ENCODE peak calls at places on chromosomes 4 and X, in seven cellular contexts. One of them, this sample, is unnamed.

GRCh38 chr4:37594095-37594494 is 92.1 kb downstream of the RELL1 start:
- DNase-seq in AML-193: no peak
- DNase-seq in WERI-Rb-1: no peak
- DNase-seq in activated gamma-delta T cell treated with anti-CD3 and anti-CD28 coated beads, Interleukin-2, amount 50 U/mL, for 16 hours: no peak
- DNase-seq in Right ventricle myocardium superior: no peak
- DNase-seq in NCI-H2081: no peak
- DNase-seq in WTC11: no peak
- DNase-seq in this sample: no peak

GRCh38 chrX:34884693-34885277 is 57.8 kb upstream of the FAM47B start:
- DNase-seq in AML-193: no peak
- DNase-seq in WERI-Rb-1: no peak
- DNase-seq in activated gamma-delta T cell treated with anti-CD3 and anti-CD28 coated beads, Interleukin-2, amount 50 U/mL, for 16 hours: no peak
- DNase-seq in Right ventricle myocardium superior: no peak
- DNase-seq in NCI-H2081: no peak
- DNase-seq in WTC11: no peak
- DNase-seq in this sample: no peak

GRCh38 chr4:98290511-98290910 is 29.3 kb downstream of the RAP1GDS1 start:
- DNase-seq in AML-193: no peak
- DNase-seq in WERI-Rb-1: no peak
- DNase-seq in activated gamma-delta T cell treated with anti-CD3 and anti-CD28 coated beads, Interleukin-2, amount 50 U/mL, for 16 hours: no peak
- DNase-seq in Right ventricle myocardium superior: no peak
- DNase-seq in NCI-H2081: no peak
- DNase-seq in WTC11: no peak
- DNase-seq in this sample: no peak

GRCh38 chr4:73028621-73029020 is 40.9 kb downstream of the COX18 start:
- DNase-seq in AML-193: no peak
- DNase-seq in WERI-Rb-1: no peak
- DNase-seq in activated gamma-delta T cell treated with anti-CD3 and anti-CD28 coated beads, Interleukin-2, amount 50 U/mL, for 16 hours: no peak
- DNase-seq in Right ventricle myocardium superior: no peak
- DNase-seq in NCI-H2081: no peak
- DNase-seq in WTC11: no peak
- DNase-seq in this sample: no peak

GRCh38 chr4:108466936-108467902 is 153.2 kb upstream of the RPL34 start:
- DNase-seq in AML-193: no peak
- DNase-seq in WERI-Rb-1: peak
- DNase-seq in activated gamma-delta T cell treated with anti-CD3 and anti-CD28 coated beads, Interleukin-2, amount 50 U/mL, for 16 hours: no peak
- DNase-seq in Right ventricle myocardium superior: no peak
- DNase-seq in NCI-H2081: no peak
- DNase-seq in WTC11: no peak
- DNase-seq in this sample: no peak

GRCh38 chr4:121034010-121034409 is 38.3 kb downstream of the NDNF start:
- DNase-seq in AML-193: no peak
- DNase-seq in WERI-Rb-1: no peak
- DNase-seq in activated gamma-delta T cell treated with anti-CD3 and anti-CD28 coated beads, Interleukin-2, amount 50 U/mL, for 16 hours: no peak
- DNase-seq in Right ventricle myocardium superior: no peak
- DNase-seq in NCI-H2081: no peak
- DNase-seq in WTC11: no peak
- DNase-seq in this sample: peak

GRCh38 chr4:4866124-4866832 is 6.8 kb downstream of the MSX1 start:
- DNase-seq in AML-193: no peak
- DNase-seq in WERI-Rb-1: peak
- DNase-seq in activated gamma-delta T cell treated with anti-CD3 and anti-CD28 coated beads, Interleukin-2, amount 50 U/mL, for 16 hours: no peak
- DNase-seq in Right ventricle myocardium superior: no peak
- DNase-seq in NCI-H2081: no peak
- DNase-seq in WTC11: no peak
- DNase-seq in this sample: no peak

GRCh38 chr4:152735302-152735917 is 44.1 kb downstream of the TIGD4 start:
- DNase-seq in AML-193: peak
- DNase-seq in WERI-Rb-1: no peak
- DNase-seq in activated gamma-delta T cell treated with anti-CD3 and anti-CD28 coated beads, Interleukin-2, amount 50 U/mL, for 16 hours: no peak
- DNase-seq in Right ventricle myocardium superior: no peak
- DNase-seq in NCI-H2081: peak
- DNase-seq in WTC11: no peak
- DNase-seq in this sample: no peak

GRCh38 chrX:36431819-36432218 is 512.3 kb downstream of the CFAP47 start:
- DNase-seq in AML-193: no peak
- DNase-seq in WERI-Rb-1: no peak
- DNase-seq in activated gamma-delta T cell treated with anti-CD3 and anti-CD28 coated beads, Interleukin-2, amount 50 U/mL, for 16 hours: no peak
- DNase-seq in Right ventricle myocardium superior: no peak
- DNase-seq in NCI-H2081: no peak
- DNase-seq in WTC11: no peak
- DNase-seq in this sample: no peak

GRCh38 chr4:183366436-183366835 is 44.2 kb upstream of the CLDN24 start:
- DNase-seq in AML-193: no peak
- DNase-seq in WERI-Rb-1: no peak
- DNase-seq in activated gamma-delta T cell treated with anti-CD3 and anti-CD28 coated beads, Interleukin-2, amount 50 U/mL, for 16 hours: no peak
- DNase-seq in Right ventricle myocardium superior: no peak
- DNase-seq in NCI-H2081: no peak
- DNase-seq in WTC11: no peak
- DNase-seq in this sample: no peak

GRCh38 chr4:143358923-143359694 is 22.4 kb downstream of the GAB1 start:
- DNase-seq in AML-193: no peak
- DNase-seq in WERI-Rb-1: no peak
- DNase-seq in activated gamma-delta T cell treated with anti-CD3 and anti-CD28 coated beads, Interleukin-2, amount 50 U/mL, for 16 hours: no peak
- DNase-seq in Right ventricle myocardium superior: no peak
- DNase-seq in NCI-H2081: no peak
- DNase-seq in WTC11: no peak
- DNase-seq in this sample: peak

GRCh38 chrX:53330331-53330730 is 48.9 kb upstream of the IQSEC2 start:
- DNase-seq in AML-193: no peak
- DNase-seq in WERI-Rb-1: no peak
- DNase-seq in activated gamma-delta T cell treated with anti-CD3 and anti-CD28 coated beads, Interleukin-2, amount 50 U/mL, for 16 hours: no peak
- DNase-seq in Right ventricle myocardium superior: no peak
- DNase-seq in NCI-H2081: no peak
- DNase-seq in WTC11: no peak
- DNase-seq in this sample: no peak

GRCh38 chr4:100633269-100633668 is 115.4 kb upstream of the EMCN start:
- DNase-seq in AML-193: no peak
- DNase-seq in WERI-Rb-1: no peak
- DNase-seq in activated gamma-delta T cell treated with anti-CD3 and anti-CD28 coated beads, Interleukin-2, amount 50 U/mL, for 16 hours: no peak
- DNase-seq in Right ventricle myocardium superior: no peak
- DNase-seq in NCI-H2081: no peak
- DNase-seq in WTC11: no peak
- DNase-seq in this sample: peak

GRCh38 chr4:41334182-41334581 is 77.5 kb downstream of the UCHL1 start:
- DNase-seq in AML-193: no peak
- DNase-seq in WERI-Rb-1: no peak
- DNase-seq in activated gamma-delta T cell treated with anti-CD3 and anti-CD28 coated beads, Interleukin-2, amount 50 U/mL, for 16 hours: no peak
- DNase-seq in Right ventricle myocardium superior: no peak
- DNase-seq in NCI-H2081: no peak
- DNase-seq in WTC11: no peak
- DNase-seq in this sample: no peak

GRCh38 chrX:7192871-7193270 is 44.9 kb upstream of the PUDP start:
- DNase-seq in AML-193: no peak
- DNase-seq in WERI-Rb-1: no peak
- DNase-seq in activated gamma-delta T cell treated with anti-CD3 and anti-CD28 coated beads, Interleukin-2, amount 50 U/mL, for 16 hours: no peak
- DNase-seq in Right ventricle myocardium superior: no peak
- DNase-seq in NCI-H2081: no peak
- DNase-seq in WTC11: no peak
- DNase-seq in this sample: no peak

GRCh38 chr4:15684498-15684897 is 2.9 kb downstream of the FAM200B start:
- DNase-seq in AML-193: no peak
- DNase-seq in WERI-Rb-1: no peak
- DNase-seq in activated gamma-delta T cell treated with anti-CD3 and anti-CD28 coated beads, Interleukin-2, amount 50 U/mL, for 16 hours: no peak
- DNase-seq in Right ventricle myocardium superior: no peak
- DNase-seq in NCI-H2081: no peak
- DNase-seq in WTC11: no peak
- DNase-seq in this sample: no peak

GRCh38 chr4:184514121-184514988 is 40.0 kb upstream of the IRF2 start:
- DNase-seq in AML-193: peak
- DNase-seq in WERI-Rb-1: no peak
- DNase-seq in activated gamma-delta T cell treated with anti-CD3 and anti-CD28 coated beads, Interleukin-2, amount 50 U/mL, for 16 hours: peak
- DNase-seq in Right ventricle myocardium superior: peak
- DNase-seq in NCI-H2081: no peak
- DNase-seq in WTC11: no peak
- DNase-seq in this sample: peak

GRCh38 chr4:176444741-176445140 is 125.0 kb downstream of the SPCS3 start:
- DNase-seq in AML-193: no peak
- DNase-seq in WERI-Rb-1: no peak
- DNase-seq in activated gamma-delta T cell treated with anti-CD3 and anti-CD28 coated beads, Interleukin-2, amount 50 U/mL, for 16 hours: no peak
- DNase-seq in Right ventricle myocardium superior: no peak
- DNase-seq in NCI-H2081: no peak
- DNase-seq in WTC11: no peak
- DNase-seq in this sample: no peak

GRCh38 chrX:107880054-107880610 is 54.5 kb downstream of the MID2 start:
- DNase-seq in AML-193: no peak
- DNase-seq in WERI-Rb-1: no peak
- DNase-seq in activated gamma-delta T cell treated with anti-CD3 and anti-CD28 coated beads, Interleukin-2, amount 50 U/mL, for 16 hours: no peak
- DNase-seq in Right ventricle myocardium superior: no peak
- DNase-seq in NCI-H2081: no peak
- DNase-seq in WTC11: no peak
- DNase-seq in this sample: no peak

GRCh38 chrX:6917666-6918065 is 229.8 kb upstream of the STS start:
- DNase-seq in AML-193: no peak
- DNase-seq in WERI-Rb-1: no peak
- DNase-seq in activated gamma-delta T cell treated with anti-CD3 and anti-CD28 coated beads, Interleukin-2, amount 50 U/mL, for 16 hours: no peak
- DNase-seq in Right ventricle myocardium superior: no peak
- DNase-seq in NCI-H2081: peak
- DNase-seq in WTC11: no peak
- DNase-seq in this sample: no peak

GRCh38 chr4:140020457-140021361 is 133.3 kb downstream of the MAML3 start:
- DNase-seq in AML-193: no peak
- DNase-seq in WERI-Rb-1: no peak
- DNase-seq in activated gamma-delta T cell treated with anti-CD3 and anti-CD28 coated beads, Interleukin-2, amount 50 U/mL, for 16 hours: no peak
- DNase-seq in Right ventricle myocardium superior: no peak
- DNase-seq in NCI-H2081: no peak
- DNase-seq in WTC11: no peak
- DNase-seq in this sample: no peak

GRCh38 chr4:11535333-11535732 is 106.6 kb upstream of the HS3ST1 start:
- DNase-seq in AML-193: no peak
- DNase-seq in WERI-Rb-1: no peak
- DNase-seq in activated gamma-delta T cell treated with anti-CD3 and anti-CD28 coated beads, Interleukin-2, amount 50 U/mL, for 16 hours: no peak
- DNase-seq in Right ventricle myocardium superior: no peak
- DNase-seq in NCI-H2081: no peak
- DNase-seq in WTC11: no peak
- DNase-seq in this sample: no peak

GRCh38 chrX:13694359-13694758 is 5.4 kb downstream of the RAB9A start:
- DNase-seq in AML-193: no peak
- DNase-seq in WERI-Rb-1: no peak
- DNase-seq in activated gamma-delta T cell treated with anti-CD3 and anti-CD28 coated beads, Interleukin-2, amount 50 U/mL, for 16 hours: no peak
- DNase-seq in Right ventricle myocardium superior: no peak
- DNase-seq in NCI-H2081: no peak
- DNase-seq in WTC11: no peak
- DNase-seq in this sample: no peak

GRCh38 chrX:152656890-152657289 is 19.2 kb downstream of the GABRQ start:
- DNase-seq in AML-193: no peak
- DNase-seq in WERI-Rb-1: no peak
- DNase-seq in activated gamma-delta T cell treated with anti-CD3 and anti-CD28 coated beads, Interleukin-2, amount 50 U/mL, for 16 hours: no peak
- DNase-seq in Right ventricle myocardium superior: no peak
- DNase-seq in NCI-H2081: no peak
- DNase-seq in WTC11: no peak
- DNase-seq in this sample: no peak

GRCh38 chr4:56930638-56931037 is 22.9 kb downstream of the REST start:
- DNase-seq in AML-193: no peak
- DNase-seq in WERI-Rb-1: no peak
- DNase-seq in activated gamma-delta T cell treated with anti-CD3 and anti-CD28 coated beads, Interleukin-2, amount 50 U/mL, for 16 hours: no peak
- DNase-seq in Right ventricle myocardium superior: no peak
- DNase-seq in NCI-H2081: no peak
- DNase-seq in WTC11: no peak
- DNase-seq in this sample: no peak

GRCh38 chr4:24244663-24245519 is 339.5 kb downstream of the DHX15 start:
- DNase-seq in AML-193: no peak
- DNase-seq in WERI-Rb-1: no peak
- DNase-seq in activated gamma-delta T cell treated with anti-CD3 and anti-CD28 coated beads, Interleukin-2, amount 50 U/mL, for 16 hours: no peak
- DNase-seq in Right ventricle myocardium superior: peak
- DNase-seq in NCI-H2081: peak
- DNase-seq in WTC11: no peak
- DNase-seq in this sample: no peak

GRCh38 chr4:175443547-175443946 is 368.5 kb downstream of the GPM6A start:
- DNase-seq in AML-193: no peak
- DNase-seq in WERI-Rb-1: no peak
- DNase-seq in activated gamma-delta T cell treated with anti-CD3 and anti-CD28 coated beads, Interleukin-2, amount 50 U/mL, for 16 hours: no peak
- DNase-seq in Right ventricle myocardium superior: no peak
- DNase-seq in NCI-H2081: no peak
- DNase-seq in WTC11: no peak
- DNase-seq in this sample: no peak

GRCh38 chr4:134610956-134611355 is 409.4 kb upstream of the PABPC4L start:
- DNase-seq in AML-193: no peak
- DNase-seq in WERI-Rb-1: no peak
- DNase-seq in activated gamma-delta T cell treated with anti-CD3 and anti-CD28 coated beads, Interleukin-2, amount 50 U/mL, for 16 hours: no peak
- DNase-seq in Right ventricle myocardium superior: no peak
- DNase-seq in NCI-H2081: no peak
- DNase-seq in WTC11: no peak
- DNase-seq in this sample: no peak

GRCh38 chr4:40592034-40592433 is 37.6 kb downstream of the RBM47 start:
- DNase-seq in AML-193: no peak
- DNase-seq in WERI-Rb-1: no peak
- DNase-seq in activated gamma-delta T cell treated with anti-CD3 and anti-CD28 coated beads, Interleukin-2, amount 50 U/mL, for 16 hours: no peak
- DNase-seq in Right ventricle myocardium superior: no peak
- DNase-seq in NCI-H2081: no peak
- DNase-seq in WTC11: no peak
- DNase-seq in this sample: no peak

GRCh38 chrX:135389717-135390116 is 32.0 kb upstream of the SMIM10L2A start:
- DNase-seq in AML-193: no peak
- DNase-seq in WERI-Rb-1: no peak
- DNase-seq in activated gamma-delta T cell treated with anti-CD3 and anti-CD28 coated beads, Interleukin-2, amount 50 U/mL, for 16 hours: no peak
- DNase-seq in Right ventricle myocardium superior: no peak
- DNase-seq in NCI-H2081: no peak
- DNase-seq in WTC11: no peak
- DNase-seq in this sample: no peak

GRCh38 chr4:37305984-37306383 is 61.4 kb downstream of the NWD2 start:
- DNase-seq in AML-193: no peak
- DNase-seq in WERI-Rb-1: no peak
- DNase-seq in activated gamma-delta T cell treated with anti-CD3 and anti-CD28 coated beads, Interleukin-2, amount 50 U/mL, for 16 hours: no peak
- DNase-seq in Right ventricle myocardium superior: no peak
- DNase-seq in NCI-H2081: no peak
- DNase-seq in WTC11: no peak
- DNase-seq in this sample: no peak

GRCh38 chr4:3241905-3242304 is 7.1 kb upstream of the MSANTD1 start:
- DNase-seq in AML-193: no peak
- DNase-seq in WERI-Rb-1: no peak
- DNase-seq in activated gamma-delta T cell treated with anti-CD3 and anti-CD28 coated beads, Interleukin-2, amount 50 U/mL, for 16 hours: no peak
- DNase-seq in Right ventricle myocardium superior: no peak
- DNase-seq in NCI-H2081: no peak
- DNase-seq in WTC11: no peak
- DNase-seq in this sample: no peak

GRCh38 chr4:107265859-107266258 is 229.7 kb upstream of the DKK2 start:
- DNase-seq in AML-193: no peak
- DNase-seq in WERI-Rb-1: no peak
- DNase-seq in activated gamma-delta T cell treated with anti-CD3 and anti-CD28 coated beads, Interleukin-2, amount 50 U/mL, for 16 hours: no peak
- DNase-seq in Right ventricle myocardium superior: no peak
- DNase-seq in NCI-H2081: no peak
- DNase-seq in WTC11: no peak
- DNase-seq in this sample: no peak

GRCh38 chrX:19660604-19661003 is 145.3 kb upstream of the MAP3K15 start:
- DNase-seq in AML-193: no peak
- DNase-seq in WERI-Rb-1: no peak
- DNase-seq in activated gamma-delta T cell treated with anti-CD3 and anti-CD28 coated beads, Interleukin-2, amount 50 U/mL, for 16 hours: no peak
- DNase-seq in Right ventricle myocardium superior: no peak
- DNase-seq in NCI-H2081: no peak
- DNase-seq in WTC11: no peak
- DNase-seq in this sample: no peak

GRCh38 chrX:88425739-88426138 is 321.3 kb upstream of the CPXCR1 start:
- DNase-seq in AML-193: no peak
- DNase-seq in WERI-Rb-1: no peak
- DNase-seq in activated gamma-delta T cell treated with anti-CD3 and anti-CD28 coated beads, Interleukin-2, amount 50 U/mL, for 16 hours: no peak
- DNase-seq in Right ventricle myocardium superior: no peak
- DNase-seq in NCI-H2081: peak
- DNase-seq in WTC11: no peak
- DNase-seq in this sample: no peak

GRCh38 chrX:113962338-113962737 is 621.5 kb upstream of the HTR2C start:
- DNase-seq in AML-193: peak
- DNase-seq in WERI-Rb-1: no peak
- DNase-seq in activated gamma-delta T cell treated with anti-CD3 and anti-CD28 coated beads, Interleukin-2, amount 50 U/mL, for 16 hours: no peak
- DNase-seq in Right ventricle myocardium superior: no peak
- DNase-seq in NCI-H2081: no peak
- DNase-seq in WTC11: no peak
- DNase-seq in this sample: peak

GRCh38 chr4:1767058-1767769 is 25.9 kb upstream of the FGFR3 start:
- DNase-seq in AML-193: no peak
- DNase-seq in WERI-Rb-1: peak
- DNase-seq in activated gamma-delta T cell treated with anti-CD3 and anti-CD28 coated beads, Interleukin-2, amount 50 U/mL, for 16 hours: no peak
- DNase-seq in Right ventricle myocardium superior: no peak
- DNase-seq in NCI-H2081: peak
- DNase-seq in WTC11: peak
- DNase-seq in this sample: no peak

GRCh38 chr4:40214038-40214437 is 17.2 kb downstream of the RHOH start:
- DNase-seq in AML-193: no peak
- DNase-seq in WERI-Rb-1: no peak
- DNase-seq in activated gamma-delta T cell treated with anti-CD3 and anti-CD28 coated beads, Interleukin-2, amount 50 U/mL, for 16 hours: no peak
- DNase-seq in Right ventricle myocardium superior: no peak
- DNase-seq in NCI-H2081: no peak
- DNase-seq in WTC11: no peak
- DNase-seq in this sample: no peak

This sample was measured in HL-60.